ENCODE peak calls at places on chromosome 5, in eight cellular contexts. X is cardiac muscle cell; O is stimulated activated CD4-positive, alpha-beta T cell treated with anti-CD3 and anti-CD28 coated beads, Interleukin-15, amount 100 ng/mL, for 1 hour; K is lower leg skin; T is SW480; P is activated CD8-positive, alpha-beta memory T cell treated with anti-CD3 and anti-CD28 coated beads for 24 hours; V is AG04449; C is activated T-helper 1 cell treated with anti-CD3 and anti-CD28 coated beads, Interleukin-2, amount 50 U/mL, for 16 hours. J is an unnamed sample.

GRCh38 chr5:132772291-132773070 is 4.6 kb downstream of the SEPTIN8 start:
- DNase-seq in X (peak), O (no peak), K (no peak), T (no peak), P (no peak), V (no peak), C (no peak), J (no peak)

GRCh38 chr5:16932401-16932800 is 3.7 kb downstream of the MYO10 start:
- DNase-seq in X (no peak), O (no peak), K (no peak), T (no peak), P (no peak), V (no peak), C (no peak), J (no peak)

GRCh38 chr5:54455413-54456157 is at the start of gene HSPB3:
- DNase-seq in X (peak), O (no peak), K (no peak), T (peak), P (no peak), V (peak), C (no peak), J (no peak)

GRCh38 chr5:149611327-149611726 is 30.0 kb downstream of the ARHGEF37 start:
- DNase-seq in X (peak), O (no peak), K (no peak), T (no peak), P (no peak), V (no peak), C (no peak), J (no peak)

GRCh38 chr5:140607031-140607430 is 25.9 kb downstream of the CD14 start:
- DNase-seq in X (peak), O (no peak), K (no peak), T (no peak), P (no peak), V (no peak), C (no peak), J (no peak)

GRCh38 chr5:80125962-80126480 is 90.9 kb downstream of the THBS4 start:
- DNase-seq in X (peak), O (no peak), K (no peak), T (peak), P (no peak), V (peak), C (no peak), J (no peak)

GRCh38 chr5:151357792-151358191 is 10.4 kb upstream of the SLC36A2 start:
- DNase-seq in X (peak), O (no peak), K (no peak), T (no peak), P (no peak), V (no peak), C (no peak), J (no peak)

GRCh38 chr5:97142521-97143254 is at the start of gene LIX1:
- DNase-seq in X (peak), O (no peak), K (no peak), T (peak), P (no peak), V (no peak), C (no peak), J (peak)

GRCh38 chr5:132263548-132264261 is 6.2 kb downstream of the PDLIM4 start:
- DNase-seq in X (peak), O (no peak), K (peak), T (no peak), P (peak), V (no peak), C (no peak), J (no peak)

GRCh38 chr5:161009194-161009593 is 157.2 kb upstream of the ATP10B start:
- DNase-seq in X (no peak), O (no peak), K (no peak), T (no peak), P (no peak), V (no peak), C (no peak), J (no peak)

GRCh38 chr5:97624861-97625260 is 441.8 kb upstream of the RIOK2 start:
- DNase-seq in X (peak), O (no peak), K (no peak), T (no peak), P (no peak), V (peak), C (no peak), J (no peak)

GRCh38 chr5:177500685-177501522 is 3.5 kb upstream of the PDLIM7 start:
- DNase-seq in X (peak), O (peak), K (peak), T (peak), P (peak), V (no peak), C (peak), J (peak)

GRCh38 chr5:96142786-96143434 is 181.3 kb upstream of the ELL2 start:
- DNase-seq in X (peak), O (no peak), K (peak), T (no peak), P (no peak), V (no peak), C (no peak), J (no peak)

GRCh38 chr5:141787376-141787775 is 90.8 kb downstream of the PCDH1 start:
- DNase-seq in X (peak), O (no peak), K (no peak), T (no peak), P (no peak), V (no peak), C (no peak), J (no peak)

J was measured in mesothelial cell of epicardium.